ENCODE peak calls at places on chromosome 10, in eight cellular contexts. N is CD8-positive, alpha-beta T cell; J is GM12878; G is Kasumi-1; W is stimulated activated naive B cell treated with anti-CD40 and anti-IgM and Interleukin-4, amounts not matched to agents 10 μg/mL and 1 μg/mL and 100 μg/mL, for 72 hours; Q is CD4-positive, CD25-positive, alpha-beta regulatory T cell; I is coronary artery; M is activated CD4-positive, alpha-beta T cell treated with anti-CD3 and anti-CD28 coated beads, Interleukin-2, amount 10 ng/mL, durations not matched to agents 7 days and 5 days. K is an unnamed sample.

GRCh38 chr10:111990734-111991133 is 192.8 kb downstream of the GPAM start:
- DNase-seq in N (no peak), J (no peak), G (no peak), W (no peak), Q (no peak), I (no peak), M (no peak), K (no peak)

GRCh38 chr10:71810048-71810750 is 36.9 kb upstream of the VSIR start:
- DNase-seq in N (no peak), J (no peak), G (no peak), W (no peak), Q (no peak), I (no peak), M (no peak), K (no peak)

GRCh38 chr10:33126118-33126517 is 168.1 kb upstream of the ITGB1 start:
- DNase-seq in N (no peak), J (no peak), G (peak; percentile 30), W (no peak), Q (peak; percentile 32), I (no peak), M (peak; percentile 61), K (no peak)

GRCh38 chr10:73864229-73864628 is 10.1 kb downstream of the CAMK2G start:
- DNase-seq in N (no peak), J (no peak), G (no peak), W (no peak), Q (no peak), I (no peak), M (no peak), K (no peak)

GRCh38 chr10:13062813-13063212 is 37.1 kb upstream of the OPTN start:
- DNase-seq in N (no peak), J (no peak), G (no peak), W (no peak), Q (no peak), I (no peak), M (no peak), K (no peak)

GRCh38 chr10:36725581-36726520 is 399.5 kb upstream of the ANKRD30A start:
- DNase-seq in N (no peak), J (no peak), G (peak; percentile 46), W (no peak), Q (no peak), I (no peak), M (no peak), K (no peak)

GRCh38 chr10:6020806-6021205 is 41.4 kb downstream of the IL2RA start:
- DNase-seq in N (no peak), J (no peak), G (no peak), W (no peak), Q (no peak), I (no peak), M (peak; percentile 1), K (no peak)

GRCh38 chr10:60334991-60335390 is 54.7 kb downstream of the ANK3 start:
- DNase-seq in N (no peak), J (no peak), G (no peak), W (no peak), Q (no peak), I (no peak), M (no peak), K (no peak)

GRCh38 chr10:124200011-124200410 is 106.6 kb upstream of the CHST15 start:
- DNase-seq in N (no peak), J (no peak), G (no peak), W (no peak), Q (no peak), I (peak; percentile 26), M (no peak), K (no peak)

GRCh38 chr10:63268139-63268797 is 135.1 kb downstream of the NRBF2 start:
- DNase-seq in N (no peak), J (no peak), G (peak; percentile 39), W (no peak), Q (no peak), I (no peak), M (no peak), K (no peak)

GRCh38 chr10:123614888-123615287 is 51.3 kb upstream of the GPR26 start:
- DNase-seq in N (no peak), J (no peak), G (peak; percentile 47), W (no peak), Q (no peak), I (no peak), M (peak; percentile 68), K (peak; percentile 13)

GRCh38 chr10:565146-565545 is 124.3 kb downstream of the DIP2C start:
- DNase-seq in N (no peak), J (no peak), G (no peak), W (no peak), Q (no peak), I (no peak), M (no peak), K (no peak)

GRCh38 chr10:119104653-119105024 is 726 bp downstream of the DENND10 start:
- DNase-seq in N (no peak), J (no peak), G (no peak), W (no peak), Q (no peak), I (peak; percentile 73), M (no peak), K (no peak)

GRCh38 chr10:49362596-49363260 is 33.2 kb downstream of the DRGX start:
- DNase-seq in N (no peak), J (peak; percentile 69), G (no peak), W (peak; percentile 54), Q (no peak), I (no peak), M (no peak), K (no peak)

GRCh38 chr10:79260803-79261740 is 86.2 kb upstream of the PPIF start:
- DNase-seq in N (no peak), J (no peak), G (no peak), W (no peak), Q (no peak), I (no peak), M (no peak), K (no peak)

GRCh38 chr10:100038561-100039071 is 28.9 kb upstream of the DNMBP start:
- DNase-seq in N (no peak), J (no peak), G (no peak), W (no peak), Q (no peak), I (no peak), M (no peak), K (no peak)

GRCh38 chr10:114603943-114604342 is 54.1 kb downstream of the ABLIM1 start:
- DNase-seq in N (no peak), J (no peak), G (no peak), W (no peak), Q (no peak), I (no peak), M (peak; percentile 31), K (no peak)

GRCh38 chr10:98886686-98887085 is 349.0 kb downstream of the HPSE2 start:
- DNase-seq in N (no peak), J (no peak), G (no peak), W (no peak), Q (no peak), I (no peak), M (no peak), K (no peak)

GRCh38 chr10:69911571-69912528 is 110.1 kb downstream of the COL13A1 start:
- DNase-seq in N (no peak), J (no peak), G (no peak), W (no peak), Q (no peak), I (peak; percentile 82), M (no peak), K (no peak)

K was measured in T follicular helper cell.